ENCODE peak calls at places on chromosomes 16 and 17, in nine cellular contexts. One of them, this sample, is unnamed.

GRCh38 chr17:8131844-8132441 is 8.0 kb upstream of the HES7 start:
- DNase-seq in body of pancreas: no peak
- DNase-seq in SHP77: no peak
- DNase-seq in non-pigmented ciliary epithelial cell: no peak
- DNase-seq in AG04450: no peak
- DNase-seq in NCI-H2171: no peak
- DNase-seq in OCI-M1: no peak
- DNase-seq in A549: no peak
- DNase-seq in stimulated activated CD4-positive, alpha-beta T cell treated with anti-CD3 and anti-CD28 coated beads, Interleukin-2, amount 100 ng/mL, for 48 hours: no peak
- DNase-seq in this sample: no peak

GRCh38 chr16:57325458-57325857 is 33.1 kb upstream of the CCL22 start:
- DNase-seq in body of pancreas: no peak
- DNase-seq in A549: no peak
- DNase-seq in SHP77: no peak
- DNase-seq in OCI-M1: no peak
- DNase-seq in stimulated activated CD4-positive, alpha-beta T cell treated with anti-CD3 and anti-CD28 coated beads, Interleukin-2, amount 100 ng/mL, for 48 hours: no peak
- DNase-seq in AG04450: no peak
- DNase-seq in non-pigmented ciliary epithelial cell: no peak
- DNase-seq in NCI-H2171: no peak
- DNase-seq in this sample: peak; percentile 49

GRCh38 chr16:81901483-81901882 is 109.8 kb downstream of the SDR42E1 start:
- DNase-seq in SHP77: no peak
- DNase-seq in NCI-H2171: no peak
- DNase-seq in AG04450: no peak
- DNase-seq in stimulated activated CD4-positive, alpha-beta T cell treated with anti-CD3 and anti-CD28 coated beads, Interleukin-2, amount 100 ng/mL, for 48 hours: no peak
- DNase-seq in A549: no peak
- DNase-seq in OCI-M1: no peak
- DNase-seq in non-pigmented ciliary epithelial cell: peak; percentile 14
- DNase-seq in body of pancreas: no peak
- DNase-seq in this sample: no peak

GRCh38 chr17:7886227-7887037 is 2.2 kb upstream of the CHD3 start:
- DNase-seq in NCI-H2171: peak; percentile 27
- DNase-seq in stimulated activated CD4-positive, alpha-beta T cell treated with anti-CD3 and anti-CD28 coated beads, Interleukin-2, amount 100 ng/mL, for 48 hours: peak; percentile 35
- DNase-seq in SHP77: peak; percentile 64
- DNase-seq in A549: peak; percentile 51
- DNase-seq in body of pancreas: peak; percentile 34
- DNase-seq in non-pigmented ciliary epithelial cell: no peak
- DNase-seq in OCI-M1: peak; percentile 86
- DNase-seq in AG04450: no peak
- DNase-seq in this sample: no peak

GRCh38 chr16:58026705-58027340 is 1.3 kb downstream of the MMP15 start:
- DNase-seq in OCI-M1: no peak
- DNase-seq in A549: no peak
- DNase-seq in stimulated activated CD4-positive, alpha-beta T cell treated with anti-CD3 and anti-CD28 coated beads, Interleukin-2, amount 100 ng/mL, for 48 hours: no peak
- DNase-seq in NCI-H2171: no peak
- DNase-seq in non-pigmented ciliary epithelial cell: no peak
- DNase-seq in body of pancreas: no peak
- DNase-seq in SHP77: no peak
- DNase-seq in AG04450: no peak
- DNase-seq in this sample: no peak

GRCh38 chr16:84266451-84266850 is 26.6 kb upstream of the KCNG4 start:
- DNase-seq in body of pancreas: peak; percentile 37
- DNase-seq in non-pigmented ciliary epithelial cell: peak; percentile 17
- DNase-seq in NCI-H2171: no peak
- DNase-seq in AG04450: no peak
- DNase-seq in A549: peak; percentile 88
- DNase-seq in stimulated activated CD4-positive, alpha-beta T cell treated with anti-CD3 and anti-CD28 coated beads, Interleukin-2, amount 100 ng/mL, for 48 hours: peak; percentile 10
- DNase-seq in OCI-M1: peak; percentile 73
- DNase-seq in SHP77: peak; percentile 41
- DNase-seq in this sample: peak; percentile 20

GRCh38 chr17:62995377-62995885 is 29.4 kb downstream of the TANC2 start:
- DNase-seq in body of pancreas: peak; percentile 35
- DNase-seq in NCI-H2171: no peak
- DNase-seq in non-pigmented ciliary epithelial cell: no peak
- DNase-seq in SHP77: peak; percentile 35
- DNase-seq in OCI-M1: peak; percentile 92
- DNase-seq in stimulated activated CD4-positive, alpha-beta T cell treated with anti-CD3 and anti-CD28 coated beads, Interleukin-2, amount 100 ng/mL, for 48 hours: peak; percentile 7
- DNase-seq in A549: peak; percentile 58
- DNase-seq in AG04450: no peak
- DNase-seq in this sample: no peak

GRCh38 chr16:20332411-20332810 is 5.1 kb upstream of the GP2 start:
- DNase-seq in OCI-M1: no peak
- DNase-seq in A549: no peak
- DNase-seq in SHP77: no peak
- DNase-seq in NCI-H2171: no peak
- DNase-seq in non-pigmented ciliary epithelial cell: no peak
- DNase-seq in stimulated activated CD4-positive, alpha-beta T cell treated with anti-CD3 and anti-CD28 coated beads, Interleukin-2, amount 100 ng/mL, for 48 hours: no peak
- DNase-seq in AG04450: no peak
- DNase-seq in body of pancreas: no peak
- DNase-seq in this sample: no peak

GRCh38 chr16:17366299-17366961 is 104.3 kb downstream of the XYLT1 start:
- DNase-seq in A549: no peak
- DNase-seq in SHP77: no peak
- DNase-seq in stimulated activated CD4-positive, alpha-beta T cell treated with anti-CD3 and anti-CD28 coated beads, Interleukin-2, amount 100 ng/mL, for 48 hours: no peak
- DNase-seq in body of pancreas: no peak
- DNase-seq in AG04450: no peak
- DNase-seq in OCI-M1: no peak
- DNase-seq in NCI-H2171: no peak
- DNase-seq in non-pigmented ciliary epithelial cell: no peak
- DNase-seq in this sample: no peak

GRCh38 chr17:17859909-17860760 is 23.3 kb upstream of the SREBF1 start:
- DNase-seq in body of pancreas: peak; percentile 73
- DNase-seq in stimulated activated CD4-positive, alpha-beta T cell treated with anti-CD3 and anti-CD28 coated beads, Interleukin-2, amount 100 ng/mL, for 48 hours: peak; percentile 67
- DNase-seq in A549: peak; percentile 72
- DNase-seq in AG04450: no peak
- DNase-seq in OCI-M1: peak; percentile 60
- DNase-seq in NCI-H2171: peak; percentile 34
- DNase-seq in non-pigmented ciliary epithelial cell: no peak
- DNase-seq in SHP77: peak; percentile 77
- DNase-seq in this sample: no peak

GRCh38 chr16:25051446-25052160 is 36.4 kb upstream of the ARHGAP17 start:
- DNase-seq in AG04450: no peak
- DNase-seq in body of pancreas: no peak
- DNase-seq in OCI-M1: peak; percentile 35
- DNase-seq in SHP77: peak; percentile 63
- DNase-seq in stimulated activated CD4-positive, alpha-beta T cell treated with anti-CD3 and anti-CD28 coated beads, Interleukin-2, amount 100 ng/mL, for 48 hours: no peak
- DNase-seq in NCI-H2171: no peak
- DNase-seq in non-pigmented ciliary epithelial cell: no peak
- DNase-seq in A549: peak; percentile 25
- DNase-seq in this sample: no peak

GRCh38 chr16:27449434-27450188 is 47.6 kb downstream of the IL21R start:
- DNase-seq in A549: no peak
- DNase-seq in stimulated activated CD4-positive, alpha-beta T cell treated with anti-CD3 and anti-CD28 coated beads, Interleukin-2, amount 100 ng/mL, for 48 hours: peak; percentile 52
- DNase-seq in NCI-H2171: no peak
- DNase-seq in SHP77: no peak
- DNase-seq in non-pigmented ciliary epithelial cell: no peak
- DNase-seq in AG04450: no peak
- DNase-seq in OCI-M1: no peak
- DNase-seq in body of pancreas: peak; percentile 20
- DNase-seq in this sample: no peak

GRCh38 chr17:1271441-1271840 is 1.2 kb downstream of the BHLHA9 start:
- DNase-seq in NCI-H2171: no peak
- DNase-seq in stimulated activated CD4-positive, alpha-beta T cell treated with anti-CD3 and anti-CD28 coated beads, Interleukin-2, amount 100 ng/mL, for 48 hours: no peak
- DNase-seq in body of pancreas: no peak
- DNase-seq in OCI-M1: no peak
- DNase-seq in non-pigmented ciliary epithelial cell: no peak
- DNase-seq in A549: no peak
- DNase-seq in AG04450: no peak
- DNase-seq in SHP77: no peak
- DNase-seq in this sample: no peak

GRCh38 chr16:78705694-78706093 is 606.2 kb downstream of the WWOX start:
- DNase-seq in non-pigmented ciliary epithelial cell: peak; percentile 18
- DNase-seq in NCI-H2171: no peak
- DNase-seq in AG04450: no peak
- DNase-seq in OCI-M1: peak; percentile 32
- DNase-seq in stimulated activated CD4-positive, alpha-beta T cell treated with anti-CD3 and anti-CD28 coated beads, Interleukin-2, amount 100 ng/mL, for 48 hours: no peak
- DNase-seq in SHP77: peak; percentile 6
- DNase-seq in body of pancreas: no peak
- DNase-seq in A549: peak; percentile 74
- DNase-seq in this sample: no peak

GRCh38 chr17:17876959-17877547 is 40.3 kb upstream of the SREBF1 start:
- DNase-seq in OCI-M1: no peak
- DNase-seq in SHP77: no peak
- DNase-seq in AG04450: no peak
- DNase-seq in NCI-H2171: no peak
- DNase-seq in body of pancreas: peak; percentile 49
- DNase-seq in A549: no peak
- DNase-seq in stimulated activated CD4-positive, alpha-beta T cell treated with anti-CD3 and anti-CD28 coated beads, Interleukin-2, amount 100 ng/mL, for 48 hours: no peak
- DNase-seq in non-pigmented ciliary epithelial cell: no peak
- DNase-seq in this sample: no peak

GRCh38 chr16:25256821-25257503 is 683 bp downstream of the ZKSCAN2 start:
- DNase-seq in OCI-M1: peak; percentile 59
- DNase-seq in non-pigmented ciliary epithelial cell: no peak
- DNase-seq in stimulated activated CD4-positive, alpha-beta T cell treated with anti-CD3 and anti-CD28 coated beads, Interleukin-2, amount 100 ng/mL, for 48 hours: no peak
- DNase-seq in A549: peak; percentile 22
- DNase-seq in AG04450: no peak
- DNase-seq in SHP77: peak; percentile 55
- DNase-seq in NCI-H2171: peak; percentile 2
- DNase-seq in body of pancreas: no peak
- DNase-seq in this sample: no peak

GRCh38 chr17:82239926-82240505 is 11.2 kb downstream of the SLC16A3 start:
- DNase-seq in A549: no peak
- DNase-seq in OCI-M1: no peak
- DNase-seq in stimulated activated CD4-positive, alpha-beta T cell treated with anti-CD3 and anti-CD28 coated beads, Interleukin-2, amount 100 ng/mL, for 48 hours: no peak
- DNase-seq in SHP77: no peak
- DNase-seq in body of pancreas: no peak
- DNase-seq in non-pigmented ciliary epithelial cell: no peak
- DNase-seq in AG04450: no peak
- DNase-seq in NCI-H2171: no peak
- DNase-seq in this sample: no peak

GRCh38 chr17:66406701-66407644 is 104.6 kb downstream of the PRKCA start:
- DNase-seq in A549: no peak
- DNase-seq in NCI-H2171: peak; percentile 33
- DNase-seq in stimulated activated CD4-positive, alpha-beta T cell treated with anti-CD3 and anti-CD28 coated beads, Interleukin-2, amount 100 ng/mL, for 48 hours: no peak
- DNase-seq in AG04450: no peak
- DNase-seq in non-pigmented ciliary epithelial cell: no peak
- DNase-seq in OCI-M1: no peak
- DNase-seq in SHP77: no peak
- DNase-seq in body of pancreas: no peak
- DNase-seq in this sample: no peak

GRCh38 chr17:73803867-73804539 is 159.8 kb upstream of the SDK2 start:
- DNase-seq in OCI-M1: no peak
- DNase-seq in SHP77: peak; percentile 59
- DNase-seq in NCI-H2171: no peak
- DNase-seq in body of pancreas: no peak
- DNase-seq in AG04450: no peak
- DNase-seq in A549: no peak
- DNase-seq in non-pigmented ciliary epithelial cell: no peak
- DNase-seq in stimulated activated CD4-positive, alpha-beta T cell treated with anti-CD3 and anti-CD28 coated beads, Interleukin-2, amount 100 ng/mL, for 48 hours: no peak
- DNase-seq in this sample: no peak

GRCh38 chr17:73746314-73747073 is 102.2 kb upstream of the SDK2 start:
- DNase-seq in SHP77: no peak
- DNase-seq in stimulated activated CD4-positive, alpha-beta T cell treated with anti-CD3 and anti-CD28 coated beads, Interleukin-2, amount 100 ng/mL, for 48 hours: no peak
- DNase-seq in A549: no peak
- DNase-seq in NCI-H2171: no peak
- DNase-seq in AG04450: no peak
- DNase-seq in non-pigmented ciliary epithelial cell: no peak
- DNase-seq in OCI-M1: no peak
- DNase-seq in body of pancreas: no peak
- DNase-seq in this sample: no peak

GRCh38 chr17:79892457-79893236 is 53.4 kb upstream of the CBX4 start:
- DNase-seq in OCI-M1: no peak
- DNase-seq in non-pigmented ciliary epithelial cell: no peak
- DNase-seq in body of pancreas: no peak
- DNase-seq in AG04450: no peak
- DNase-seq in stimulated activated CD4-positive, alpha-beta T cell treated with anti-CD3 and anti-CD28 coated beads, Interleukin-2, amount 100 ng/mL, for 48 hours: no peak
- DNase-seq in SHP77: peak; percentile 57
- DNase-seq in A549: no peak
- DNase-seq in NCI-H2171: no peak
- DNase-seq in this sample: no peak

GRCh38 chr17:70454377-70454776 is 285.0 kb downstream of the KCNJ2 start:
- DNase-seq in AG04450: no peak
- DNase-seq in stimulated activated CD4-positive, alpha-beta T cell treated with anti-CD3 and anti-CD28 coated beads, Interleukin-2, amount 100 ng/mL, for 48 hours: no peak
- DNase-seq in OCI-M1: no peak
- DNase-seq in SHP77: no peak
- DNase-seq in non-pigmented ciliary epithelial cell: no peak
- DNase-seq in body of pancreas: no peak
- DNase-seq in NCI-H2171: no peak
- DNase-seq in A549: no peak
- DNase-seq in this sample: no peak

GRCh38 chr16:53132406-53132805 is 77.6 kb downstream of the CHD9 start:
- DNase-seq in stimulated activated CD4-positive, alpha-beta T cell treated with anti-CD3 and anti-CD28 coated beads, Interleukin-2, amount 100 ng/mL, for 48 hours: no peak
- DNase-seq in SHP77: no peak
- DNase-seq in body of pancreas: no peak
- DNase-seq in non-pigmented ciliary epithelial cell: no peak
- DNase-seq in A549: no peak
- DNase-seq in OCI-M1: peak; percentile 26
- DNase-seq in NCI-H2171: no peak
- DNase-seq in AG04450: no peak
- DNase-seq in this sample: no peak

GRCh38 chr16:51450913-51451312 is 299.8 kb upstream of the SALL1 start:
- DNase-seq in SHP77: no peak
- DNase-seq in body of pancreas: no peak
- DNase-seq in non-pigmented ciliary epithelial cell: no peak
- DNase-seq in A549: no peak
- DNase-seq in AG04450: no peak
- DNase-seq in stimulated activated CD4-positive, alpha-beta T cell treated with anti-CD3 and anti-CD28 coated beads, Interleukin-2, amount 100 ng/mL, for 48 hours: no peak
- DNase-seq in OCI-M1: no peak
- DNase-seq in NCI-H2171: no peak
- DNase-seq in this sample: no peak

GRCh38 chr16:88357306-88358032 is 25.3 kb upstream of the ZNF469 start:
- DNase-seq in A549: no peak
- DNase-seq in AG04450: no peak
- DNase-seq in body of pancreas: no peak
- DNase-seq in non-pigmented ciliary epithelial cell: peak; percentile 28
- DNase-seq in stimulated activated CD4-positive, alpha-beta T cell treated with anti-CD3 and anti-CD28 coated beads, Interleukin-2, amount 100 ng/mL, for 48 hours: no peak
- DNase-seq in SHP77: no peak
- DNase-seq in NCI-H2171: no peak
- DNase-seq in OCI-M1: no peak
- DNase-seq in this sample: no peak